ENCODE peak calls at places on chromosome 3, in five cellular contexts. One of them, this sample, is unnamed.

GRCh38 chr3:39750677-39751076 is 58.7 kb upstream of the MYRIP start:
- DNase-seq in occipital lobe: no peak
- DNase-seq in LoVo: no peak
- DNase-seq in neural crest cell: no peak
- DNase-seq in stimulated activated CD4-positive, alpha-beta T cell treated with anti-CD3 and anti-CD28 coated beads, Interleukin-1b, Interleukin-23, amount 100 ng/mL, for 24 hours: no peak
- DNase-seq in this sample: no peak

GRCh38 chr3:134544306-134544705 is 58.4 kb downstream of the CEP63 start:
- DNase-seq in stimulated activated CD4-positive, alpha-beta T cell treated with anti-CD3 and anti-CD28 coated beads, Interleukin-1b, Interleukin-23, amount 100 ng/mL, for 24 hours: no peak
- DNase-seq in occipital lobe: no peak
- DNase-seq in LoVo: no peak
- DNase-seq in neural crest cell: no peak
- DNase-seq in this sample: no peak

GRCh38 chr3:8886556-8886955 is 76.7 kb downstream of the RAD18 start:
- DNase-seq in neural crest cell: no peak
- DNase-seq in occipital lobe: no peak
- DNase-seq in stimulated activated CD4-positive, alpha-beta T cell treated with anti-CD3 and anti-CD28 coated beads, Interleukin-1b, Interleukin-23, amount 100 ng/mL, for 24 hours: no peak
- DNase-seq in LoVo: no peak
- DNase-seq in this sample: no peak

GRCh38 chr3:145716519-145716918 is 444.5 kb downstream of the PLOD2 start:
- DNase-seq in LoVo: no peak
- DNase-seq in occipital lobe: no peak
- DNase-seq in stimulated activated CD4-positive, alpha-beta T cell treated with anti-CD3 and anti-CD28 coated beads, Interleukin-1b, Interleukin-23, amount 100 ng/mL, for 24 hours: no peak
- DNase-seq in neural crest cell: no peak
- DNase-seq in this sample: no peak

GRCh38 chr3:51786247-51786646 is 7.2 kb upstream of the IQCF6 start:
- DNase-seq in neural crest cell: no peak
- DNase-seq in stimulated activated CD4-positive, alpha-beta T cell treated with anti-CD3 and anti-CD28 coated beads, Interleukin-1b, Interleukin-23, amount 100 ng/mL, for 24 hours: no peak
- DNase-seq in occipital lobe: no peak
- DNase-seq in LoVo: no peak
- DNase-seq in this sample: no peak

GRCh38 chr3:23928525-23928924 is 11.6 kb downstream of the RPL15 start:
- DNase-seq in LoVo: peak; percentile 54
- DNase-seq in stimulated activated CD4-positive, alpha-beta T cell treated with anti-CD3 and anti-CD28 coated beads, Interleukin-1b, Interleukin-23, amount 100 ng/mL, for 24 hours: no peak
- DNase-seq in neural crest cell: no peak
- DNase-seq in occipital lobe: no peak
- DNase-seq in this sample: no peak

GRCh38 chr3:13391308-13391707 is 28.8 kb downstream of the NUP210 start:
- DNase-seq in LoVo: no peak
- DNase-seq in neural crest cell: no peak
- DNase-seq in stimulated activated CD4-positive, alpha-beta T cell treated with anti-CD3 and anti-CD28 coated beads, Interleukin-1b, Interleukin-23, amount 100 ng/mL, for 24 hours: no peak
- DNase-seq in occipital lobe: no peak
- DNase-seq in this sample: no peak

GRCh38 chr3:146577662-146578061 is 27.5 kb downstream of the PLSCR5 start:
- DNase-seq in neural crest cell: no peak
- DNase-seq in LoVo: peak; percentile 42
- DNase-seq in stimulated activated CD4-positive, alpha-beta T cell treated with anti-CD3 and anti-CD28 coated beads, Interleukin-1b, Interleukin-23, amount 100 ng/mL, for 24 hours: no peak
- DNase-seq in occipital lobe: no peak
- DNase-seq in this sample: no peak

GRCh38 chr3:35965908-35966307 is 326.6 kb downstream of the ARPP21 start:
- DNase-seq in occipital lobe: no peak
- DNase-seq in LoVo: peak; percentile 29
- DNase-seq in stimulated activated CD4-positive, alpha-beta T cell treated with anti-CD3 and anti-CD28 coated beads, Interleukin-1b, Interleukin-23, amount 100 ng/mL, for 24 hours: no peak
- DNase-seq in neural crest cell: no peak
- DNase-seq in this sample: no peak

GRCh38 chr3:187136936-187137335 is 2.4 kb downstream of the RPL39L start:
- DNase-seq in stimulated activated CD4-positive, alpha-beta T cell treated with anti-CD3 and anti-CD28 coated beads, Interleukin-1b, Interleukin-23, amount 100 ng/mL, for 24 hours: no peak
- DNase-seq in LoVo: peak; percentile 11
- DNase-seq in neural crest cell: no peak
- DNase-seq in occipital lobe: no peak
- DNase-seq in this sample: no peak

GRCh38 chr3:127754411-127755304 is 67.7 kb downstream of the MGLL start:
- DNase-seq in neural crest cell: no peak
- DNase-seq in occipital lobe: no peak
- DNase-seq in stimulated activated CD4-positive, alpha-beta T cell treated with anti-CD3 and anti-CD28 coated beads, Interleukin-1b, Interleukin-23, amount 100 ng/mL, for 24 hours: no peak
- DNase-seq in LoVo: no peak
- DNase-seq in this sample: no peak

GRCh38 chr3:129386984-129387383 is 41.5 kb downstream of the EFCAB12 start:
- DNase-seq in occipital lobe: no peak
- DNase-seq in neural crest cell: no peak
- DNase-seq in stimulated activated CD4-positive, alpha-beta T cell treated with anti-CD3 and anti-CD28 coated beads, Interleukin-1b, Interleukin-23, amount 100 ng/mL, for 24 hours: no peak
- DNase-seq in LoVo: no peak
- DNase-seq in this sample: no peak

GRCh38 chr3:128946411-128946810 is 47.5 kb downstream of the CFAP92 start:
- DNase-seq in stimulated activated CD4-positive, alpha-beta T cell treated with anti-CD3 and anti-CD28 coated beads, Interleukin-1b, Interleukin-23, amount 100 ng/mL, for 24 hours: no peak
- DNase-seq in occipital lobe: no peak
- DNase-seq in LoVo: no peak
- DNase-seq in neural crest cell: no peak
- DNase-seq in this sample: no peak

GRCh38 chr3:107458871-107459270 is 63.9 kb upstream of the BBX start:
- DNase-seq in LoVo: no peak
- DNase-seq in occipital lobe: no peak
- DNase-seq in stimulated activated CD4-positive, alpha-beta T cell treated with anti-CD3 and anti-CD28 coated beads, Interleukin-1b, Interleukin-23, amount 100 ng/mL, for 24 hours: no peak
- DNase-seq in neural crest cell: no peak
- DNase-seq in this sample: no peak

GRCh38 chr3:10982782-10983181 is 9.8 kb upstream of the SLC6A1 start:
- DNase-seq in neural crest cell: no peak
- DNase-seq in LoVo: peak; percentile 59
- DNase-seq in stimulated activated CD4-positive, alpha-beta T cell treated with anti-CD3 and anti-CD28 coated beads, Interleukin-1b, Interleukin-23, amount 100 ng/mL, for 24 hours: no peak
- DNase-seq in occipital lobe: no peak
- DNase-seq in this sample: no peak

GRCh38 chr3:11634081-11634635 is 9.6 kb downstream of the VGLL4 start:
- DNase-seq in occipital lobe: no peak
- DNase-seq in LoVo: no peak
- DNase-seq in stimulated activated CD4-positive, alpha-beta T cell treated with anti-CD3 and anti-CD28 coated beads, Interleukin-1b, Interleukin-23, amount 100 ng/mL, for 24 hours: no peak
- DNase-seq in neural crest cell: no peak
- DNase-seq in this sample: no peak